ENCODE peak calls at places on chromosomes 6 and 20, in seven cellular contexts. I is transverse colon, T is A549, V is sigmoid colon, Q is upper lobe of left lung, N is ovary, F is SK-N-SH. A is an unnamed sample.
A peak's percentile ranks its signal among the peaks of the same experiment; 100 is the strongest.

GRCh38 chr20:41011551-41012067 is 17.0 kb upstream of the TOP1 start:
- DNase-seq in I (peak; percentile 58), T (no peak), V (no peak), Q (peak; percentile 80), N (no peak), F (no peak), A (no peak)

GRCh38 chr6:14784596-14785360 is 461.1 kb upstream of the JARID2 start:
- DNase-seq in I (no peak), T (no peak), V (no peak), Q (no peak), N (no peak), F (no peak), A (no peak)

GRCh38 chr6:70474751-70475150 is 61.4 kb downstream of the FAM135A start:
- DNase-seq in I (no peak), T (no peak), V (no peak), Q (no peak), N (no peak), F (no peak), A (no peak)

GRCh38 chr20:53872561-53873248 is 197.7 kb downstream of the BCAS1 start:
- DNase-seq in I (no peak), T (no peak), V (no peak), Q (no peak), N (no peak), F (no peak), A (no peak)

GRCh38 chr6:21109421-21110178 is 484.0 kb upstream of the SOX4 start:
- DNase-seq in I (no peak), T (peak; percentile 27), V (no peak), Q (no peak), N (no peak), F (no peak), A (no peak)

GRCh38 chr20:11445891-11446290 is 471.8 kb upstream of the BTBD3 start:
- DNase-seq in I (no peak), T (no peak), V (no peak), Q (no peak), N (no peak), F (no peak), A (no peak)

GRCh38 chr6:7047966-7048365 is 59.8 kb upstream of the RREB1 start:
- DNase-seq in I (no peak), T (peak; percentile 25), V (no peak), Q (no peak), N (no peak), F (no peak), A (no peak)

GRCh38 chr6:6438286-6438685 is 117.8 kb upstream of the F13A1 start:
- DNase-seq in I (no peak), T (no peak), V (no peak), Q (no peak), N (no peak), F (no peak), A (no peak)

GRCh38 chr20:33387177-33387576 is 14.1 kb downstream of the CDK5RAP1 start:
- DNase-seq in I (no peak), T (peak; percentile 85), V (no peak), Q (peak; percentile 41), N (no peak), F (no peak), A (no peak)

GRCh38 chr6:46393940-46394337 is 97.3 kb downstream of the RCAN2 start:
- DNase-seq in I (no peak), T (no peak), V (no peak), Q (no peak), N (no peak), F (no peak), A (no peak)

GRCh38 chr6:17816921-17817611 is 110.3 kb upstream of the NUP153 start:
- DNase-seq in I (no peak), T (peak; percentile 51), V (no peak), Q (no peak), N (no peak), F (no peak), A (no peak)

GRCh38 chr20:63191400-63191799 is 24.5 kb downstream of the YTHDF1 start:
- DNase-seq in I (peak; percentile 91), T (peak; percentile 73), V (no peak), Q (no peak), N (no peak), F (no peak), A (no peak)

GRCh38 chr20:8587246-8587645 is 455.2 kb downstream of the PLCB1 start:
- DNase-seq in I (no peak), T (no peak), V (no peak), Q (no peak), N (no peak), F (no peak), A (no peak)

GRCh38 chr6:111301914-111302313 is 181.1 kb downstream of the REV3L start:
- DNase-seq in I (no peak), T (no peak), V (no peak), Q (no peak), N (no peak), F (no peak), A (no peak)

GRCh38 chr6:106163446-106163965 is 77.4 kb downstream of the PRDM1 start:
- DNase-seq in I (peak; percentile 52), T (no peak), V (no peak), Q (peak; percentile 54), N (no peak), F (no peak), A (no peak)
- H3K4me3 ChIP-seq in I (no peak overlapping the region), T (no peak overlapping the region), V (no peak overlapping the region), Q (no peak overlapping the region), N (no peak overlapping the region), F (no peak overlapping the region), A (no peak overlapping the region)

GRCh38 chr20:58431134-58431533 is 42.1 kb downstream of the VAPB start:
- DNase-seq in I (no peak), T (no peak), V (no peak), Q (no peak), N (no peak), F (no peak), A (no peak)
- H3K27ac ChIP-seq in I (no peak overlapping the region), T (no peak overlapping the region), V (peak overlapping the region; percentile 14), Q (no peak overlapping the region), N (no peak overlapping the region), F (no peak overlapping the region), A (peak overlapping the region; percentile 60)

GRCh38 chr6:155117266-155117665 is 122.2 kb downstream of the TIAM2 start:
- DNase-seq in I (no peak), T (no peak), V (no peak), Q (no peak), N (no peak), F (no peak), A (no peak)

GRCh38 chr6:155122199-155122950 is 127.3 kb downstream of the TIAM2 start:
- DNase-seq in I (no peak), T (no peak), V (no peak), Q (no peak), N (no peak), F (no peak), A (no peak)

GRCh38 chr6:155123520-155123919 is 128.4 kb downstream of the TIAM2 start:
- DNase-seq in I (no peak), T (no peak), V (no peak), Q (no peak), N (no peak), F (no peak), A (no peak)

GRCh38 chr6:155121699-155122098 is 126.6 kb downstream of the TIAM2 start:
- DNase-seq in I (no peak), T (no peak), V (peak; percentile 67), Q (no peak), N (no peak), F (peak; percentile 63), A (no peak)

DNA sequence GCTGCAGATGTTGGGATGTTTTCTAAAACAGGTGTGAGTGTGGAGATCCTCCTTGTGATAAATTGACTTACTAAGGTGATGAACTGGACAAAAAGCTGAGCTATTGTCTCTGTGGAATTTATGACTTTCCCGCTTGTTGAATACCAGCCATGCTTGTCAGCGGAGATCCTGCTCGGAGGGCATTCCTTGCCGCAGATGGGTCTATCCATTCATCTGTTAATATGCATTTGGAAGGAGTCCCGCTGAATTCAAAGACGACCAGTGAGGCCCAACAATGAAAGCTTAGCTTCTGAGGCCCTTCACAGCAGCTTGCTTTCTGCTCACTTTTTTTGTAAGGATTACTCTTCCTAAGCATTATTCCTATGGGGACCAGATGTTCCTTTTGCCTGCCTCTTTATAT is 124.9 kb downstream of the TIAM2 start:
- DNase-seq in I (no peak), T (no peak), V (no peak), Q (no peak), N (no peak), F (no peak), A (no peak)
- TF ChIP-seq EP300 in I (no peak), T (no peak), V (no peak), Q (no peak), N (no peak), F (no peak), A (no peak)

DNA sequence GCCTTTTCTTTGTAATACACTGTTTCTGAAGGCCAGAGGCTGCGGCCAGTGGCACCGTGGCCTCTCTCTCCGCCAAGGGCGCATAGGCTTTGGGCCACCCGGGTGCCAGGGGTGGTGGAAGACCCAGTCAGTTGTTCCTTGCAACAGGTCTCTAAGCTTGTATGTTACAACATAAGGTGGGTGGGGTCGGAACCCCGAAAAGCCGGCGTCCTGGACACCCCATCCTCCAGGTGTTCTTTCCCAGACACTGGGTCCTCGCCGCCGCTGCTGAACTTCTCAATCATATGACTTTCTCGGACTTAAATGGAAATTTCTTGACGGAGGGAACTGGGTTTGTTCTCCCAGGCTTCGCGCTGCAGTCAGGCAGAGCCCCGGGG is 1.0 kb upstream of the KCNQ5 start:
- DNase-seq in I (no peak), T (no peak), V (no peak), Q (no peak), N (no peak), F (peak; percentile 12), A (no peak)
- H3K4me3 ChIP-seq in I (peak overlapping the region; percentile 38), T (peak overlapping the region; percentile 72), V (peak overlapping the region; percentile 46), Q (peak overlapping the region; percentile 38), N (no peak overlapping the region), F (peak overlapping the region; percentile 73), A (peak overlapping the region; percentile 67)

GRCh38 chr6:73706971-73707370 is 11.0 kb downstream of the CD109 start:
- DNase-seq in I (no peak), T (no peak), V (no peak), Q (no peak), N (no peak), F (no peak), A (no peak)

GRCh38 chr6:73712536-73712935 is 16.5 kb downstream of the CD109 start:
- DNase-seq in I (no peak), T (no peak), V (no peak), Q (no peak), N (no peak), F (no peak), A (no peak)

GRCh38 chr6:73710948-73711347 is 14.9 kb downstream of the CD109 start:
- DNase-seq in I (no peak), T (no peak), V (no peak), Q (no peak), N (no peak), F (no peak), A (no peak)

GRCh38 chr6:73713426-73714147 is 17.6 kb downstream of the CD109 start:
- DNase-seq in I (no peak), T (no peak), V (no peak), Q (no peak), N (no peak), F (no peak), A (no peak)

DNA sequence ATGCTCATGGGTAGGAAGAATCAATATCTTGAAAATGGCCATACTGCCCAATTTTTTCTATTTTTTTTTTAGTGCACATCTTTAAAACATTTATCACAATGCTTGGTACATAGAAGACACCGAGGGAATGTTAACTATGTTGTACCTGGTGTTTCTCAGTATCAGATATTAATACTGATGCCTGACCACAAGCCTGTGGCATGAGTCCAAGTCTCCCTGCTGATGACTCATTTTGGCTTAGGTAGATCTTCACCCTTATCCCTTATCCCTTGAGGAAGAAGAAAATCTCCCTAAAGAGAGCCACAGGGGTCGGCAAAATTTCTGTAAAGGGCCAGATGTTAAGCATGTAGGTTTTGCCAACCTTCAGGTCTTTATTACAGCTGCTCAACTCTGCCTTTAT is 14.5 kb downstream of the CD109 start:
- DNase-seq in I (no peak), T (peak; percentile 62), V (no peak), Q (no peak), N (no peak), F (no peak), A (no peak)
- H3K27ac ChIP-seq in I (no peak overlapping the region), T (peak overlapping the region; percentile 75), V (peak overlapping the region; percentile 14), Q (no peak overlapping the region), N (no peak overlapping the region), F (peak overlapping the region; percentile 83), A (no peak overlapping the region)